ENCODE peak calls at places on chromosomes 16 and 17, in nine cellular contexts. Z is HTR-8/SVneo; W is AG08395; I is activated CD4-positive, CD25-positive, alpha-beta regulatory T cell; B is stimulated activated CD4-positive, alpha-beta T cell treated with anti-CD3 and anti-CD28 coated beads, Interleukin-12 subunit alpha, Interleukin-12 subunit beta, amount 100 ng/mL, for 48 hours; J is NCI-H774; H is AG09309; T is NCI-H2107; V is T47D. K is an unnamed sample.
A peak's percentile ranks its signal among the peaks of the same experiment; 100 is the strongest.

GRCh38 chr17:43372273-43372911 is 26.4 kb upstream of the ARL4D start:
- DNase-seq in W (no peak), B (no peak), H (no peak), V (no peak), I (no peak), Z (no peak), T (no peak), J (no peak), K (no peak)

GRCh38 chr17:64074704-64075484 is 54.5 kb upstream of the ICAM2 start:
- DNase-seq in W (peak; percentile 42), B (no peak), J (peak; percentile 77), T (no peak), Z (no peak), H (peak; percentile 76), V (no peak), I (no peak), K (no peak)

GRCh38 chr17:74815067-74815466 is 38.9 kb upstream of the NAT9 start:
- DNase-seq in Z (no peak), J (no peak), B (no peak), W (no peak), I (no peak), T (no peak), V (no peak), H (no peak), K (no peak)

GRCh38 chr16:86507173-86508027 is 2.9 kb upstream of the FOXF1 start:
- DNase-seq in I (no peak), T (no peak), B (no peak), Z (no peak), V (no peak), J (no peak), H (no peak), W (no peak), K (no peak)

GRCh38 chr17:63113167-63113566 is 147.1 kb downstream of the TANC2 start:
- DNase-seq in B (no peak), H (no peak), J (no peak), W (no peak), T (no peak), I (no peak), Z (peak; percentile 20), V (no peak), K (no peak)

GRCh38 chr17:42674755-42675347 is 1.9 kb downstream of the PLEKHH3 start:
- DNase-seq in V (peak; percentile 93), W (no peak), T (no peak), H (no peak), B (no peak), Z (no peak), I (no peak), J (peak; percentile 54), K (no peak)

GRCh38 chr16:68250951-68251350 is 5.8 kb downstream of the PLA2G15 start:
- DNase-seq in T (no peak), I (no peak), V (no peak), B (no peak), J (no peak), Z (no peak), H (no peak), W (no peak), K (no peak)

GRCh38 chr17:61926831-61927210 is 961 bp downstream of the INTS2 start:
- DNase-seq in H (no peak), W (peak; percentile 20), Z (no peak), V (no peak), I (no peak), J (no peak), B (no peak), T (no peak), K (peak; percentile 7)

GRCh38 chr17:80696456-80696855 is 151.8 kb downstream of the RPTOR start:
- DNase-seq in V (no peak), T (no peak), J (no peak), Z (no peak), B (no peak), I (no peak), H (no peak), W (peak; percentile 20), K (no peak)

GRCh38 chr16:84294196-84295142 is at the start of gene WFDC1:
- DNase-seq in I (no peak), T (no peak), B (no peak), W (peak; percentile 59), Z (no peak), J (no peak), H (no peak), V (no peak), K (no peak)

GRCh38 chr17:39014044-39014794 is 47.0 kb upstream of the FBXO47 start:
- DNase-seq in T (no peak), H (peak; percentile 37), B (no peak), Z (no peak), W (peak; percentile 12), J (no peak), I (no peak), V (no peak), K (peak; percentile 21)

GRCh38 chr17:45050680-45051059 is 762 bp downstream of the DCAKD start:
- DNase-seq in W (no peak), I (no peak), Z (no peak), T (no peak), V (no peak), J (no peak), H (no peak), B (peak; percentile 23), K (no peak)

GRCh38 chr17:42072323-42073187 is 22.2 kb upstream of the C17orf113 start:
- DNase-seq in J (no peak), V (peak; percentile 75), H (no peak), Z (no peak), T (no peak), B (no peak), W (no peak), I (no peak), K (no peak)

GRCh38 chr17:77266213-77266612 is 125.4 kb downstream of the SEC14L1 start:
- DNase-seq in J (no peak), Z (no peak), B (no peak), T (no peak), H (no peak), I (no peak), W (no peak), V (no peak), K (no peak)

GRCh38 chr16:77918792-77919707 is 103.3 kb upstream of the CLEC3A start:
- DNase-seq in B (no peak), T (no peak), Z (no peak), H (no peak), J (peak; percentile 40), V (no peak), I (no peak), W (no peak), K (no peak)

GRCh38 chr16:56269276-56269675 is 78.0 kb downstream of the GNAO1 start:
- DNase-seq in T (no peak), I (no peak), V (no peak), H (no peak), J (peak; percentile 11), W (no peak), Z (no peak), B (no peak), K (no peak)

GRCh38 chr17:61338000-61338864 is 61.4 kb upstream of the TBX2 start:
- DNase-seq in B (no peak), V (no peak), Z (peak; percentile 87), T (no peak), I (no peak), H (peak; percentile 75), J (no peak), W (peak; percentile 76), K (no peak)

GRCh38 chr16:86508947-86509758 is 1.2 kb upstream of the FOXF1 start:
- DNase-seq in Z (peak; percentile 37), W (peak; percentile 75), V (peak; percentile 98), J (no peak), T (no peak), I (no peak), B (no peak), H (no peak), K (peak; percentile 75)

GRCh38 chr16:90022209-90023077 is 3.2 kb upstream of the DBNDD1 start:
- DNase-seq in H (peak; percentile 38), I (peak; percentile 67), J (peak; percentile 74), W (peak; percentile 96), V (peak; percentile 95), B (peak; percentile 79), T (peak; percentile 81), Z (peak; percentile 94), K (peak; percentile 55)

GRCh38 chr16:50210266-50211038 is 55.9 kb upstream of the ADCY7 start:
- DNase-seq in V (peak; percentile 13), I (no peak), W (peak; percentile 87), B (peak; percentile 48), Z (peak; percentile 55), H (peak; percentile 92), T (peak; percentile 61), J (peak; percentile 19), K (peak; percentile 59)

GRCh38 chr17:16442594-16443389 is 27.4 kb downstream of the TRPV2 start:
- DNase-seq in B (no peak), Z (no peak), V (no peak), T (no peak), H (no peak), I (no peak), J (no peak), W (no peak), K (no peak)

GRCh38 chr17:39813631-39814030 is 50.5 kb downstream of the IKZF3 start:
- DNase-seq in V (no peak), H (no peak), Z (no peak), W (no peak), B (no peak), T (no peak), J (no peak), I (no peak), K (no peak)

GRCh38 chr16:30924797-30925645 is 1.6 kb downstream of the FBXL19 start:
- DNase-seq in I (no peak), J (no peak), Z (no peak), W (no peak), H (no peak), V (no peak), T (no peak), B (no peak), K (no peak)

GRCh38 chr16:78742501-78743283 is 643.2 kb downstream of the WWOX start:
- DNase-seq in V (no peak), W (no peak), H (no peak), B (peak; percentile 66), T (no peak), J (no peak), I (peak; percentile 43), Z (no peak), K (no peak)

GRCh38 chr17:77246110-77247047 is 105.6 kb downstream of the SEC14L1 start:
- DNase-seq in T (no peak), W (no peak), V (no peak), I (no peak), H (no peak), Z (no peak), J (no peak), B (no peak), K (no peak)

GRCh38 chr16:31130899-31131298 is 4.6 kb downstream of the PRSS8 start:
- DNase-seq in I (no peak), B (no peak), Z (no peak), T (no peak), H (no peak), W (no peak), J (no peak), V (peak; percentile 87), K (no peak)

GRCh38 chr16:16052916-16053315 is 103.5 kb downstream of the ABCC1 start:
- DNase-seq in J (no peak), H (no peak), Z (no peak), T (no peak), W (no peak), B (no peak), I (no peak), V (no peak), K (peak; percentile 38)

GRCh38 chr16:22670551-22670970 is 143.4 kb upstream of the HS3ST2 start:
- DNase-seq in J (no peak), W (peak; percentile 75), Z (peak; percentile 39), V (peak; percentile 61), T (no peak), H (no peak), I (no peak), B (peak; percentile 20), K (no peak)

K was measured in AG04450.